ENCODE peak calls at places on chromosomes 5 and 9, in ten cellular contexts. One of them, this sample, is unnamed.

GRCh38 chr5:7608772-7609171 is 212.8 kb downstream of the ADCY2 start:
- DNase-seq in mesendoderm: no peak
- DNase-seq in effector memory CD4-positive, alpha-beta T cell: no peak
- DNase-seq in HepG2: no peak
- DNase-seq in colonic mucosa: no peak
- DNase-seq in neuronal stem cell: no peak
- DNase-seq in WERI-Rb-1: no peak
- DNase-seq in right lobe of liver: no peak
- DNase-seq in breast epithelium: no peak
- DNase-seq in lower lobe of right lung: no peak
- DNase-seq in this sample: no peak

GRCh38 chr9:73577867-73578266 is 426.2 kb downstream of the ANXA1 start:
- DNase-seq in lower lobe of right lung: no peak
- DNase-seq in breast epithelium: no peak
- DNase-seq in WERI-Rb-1: peak; percentile 34
- DNase-seq in HepG2: no peak
- DNase-seq in right lobe of liver: no peak
- DNase-seq in neuronal stem cell: no peak
- DNase-seq in colonic mucosa: no peak
- DNase-seq in effector memory CD4-positive, alpha-beta T cell: no peak
- DNase-seq in mesendoderm: no peak
- DNase-seq in this sample: peak; percentile 2

GRCh38 chr5:73834693-73835092 is 208.7 kb downstream of the ARHGEF28 start:
- DNase-seq in lower lobe of right lung: no peak
- DNase-seq in colonic mucosa: no peak
- DNase-seq in breast epithelium: no peak
- DNase-seq in WERI-Rb-1: no peak
- DNase-seq in HepG2: no peak
- DNase-seq in effector memory CD4-positive, alpha-beta T cell: no peak
- DNase-seq in mesendoderm: no peak
- DNase-seq in right lobe of liver: no peak
- DNase-seq in neuronal stem cell: no peak
- DNase-seq in this sample: no peak

GRCh38 chr5:132193165-132193694 is 34.4 kb downstream of the P4HA2 start:
- DNase-seq in WERI-Rb-1: no peak
- DNase-seq in right lobe of liver: no peak
- DNase-seq in mesendoderm: no peak
- DNase-seq in neuronal stem cell: no peak
- DNase-seq in breast epithelium: no peak
- DNase-seq in HepG2: no peak
- DNase-seq in lower lobe of right lung: no peak
- DNase-seq in colonic mucosa: no peak
- DNase-seq in effector memory CD4-positive, alpha-beta T cell: no peak
- DNase-seq in this sample: no peak

GRCh38 chr9:112473986-112474385 is 12.6 kb upstream of the KIAA1958 start:
- DNase-seq in HepG2: no peak
- DNase-seq in WERI-Rb-1: no peak
- DNase-seq in right lobe of liver: no peak
- DNase-seq in lower lobe of right lung: no peak
- DNase-seq in mesendoderm: no peak
- DNase-seq in neuronal stem cell: no peak
- DNase-seq in breast epithelium: no peak
- DNase-seq in colonic mucosa: no peak
- DNase-seq in effector memory CD4-positive, alpha-beta T cell: no peak
- DNase-seq in this sample: no peak

GRCh38 chr5:149268928-149269557 is 2.6 kb upstream of the AFAP1L1 start:
- DNase-seq in WERI-Rb-1: no peak
- DNase-seq in effector memory CD4-positive, alpha-beta T cell: no peak
- DNase-seq in breast epithelium: no peak
- DNase-seq in neuronal stem cell: peak; percentile 31
- DNase-seq in right lobe of liver: no peak
- DNase-seq in HepG2: peak; percentile 49
- DNase-seq in lower lobe of right lung: no peak
- DNase-seq in colonic mucosa: no peak
- DNase-seq in mesendoderm: peak; percentile 56
- DNase-seq in this sample: peak; percentile 60

GRCh38 chr5:171308453-171309275 is at the start of gene TLX3:
- DNase-seq in breast epithelium: no peak
- DNase-seq in neuronal stem cell: no peak
- DNase-seq in effector memory CD4-positive, alpha-beta T cell: no peak
- DNase-seq in colonic mucosa: no peak
- DNase-seq in WERI-Rb-1: no peak
- DNase-seq in mesendoderm: peak; percentile 95
- DNase-seq in lower lobe of right lung: no peak
- DNase-seq in right lobe of liver: no peak
- DNase-seq in HepG2: no peak
- DNase-seq in this sample: no peak

GRCh38 chr5:64315778-64316177 is 150.1 kb downstream of the RNF180 start:
- DNase-seq in neuronal stem cell: no peak
- DNase-seq in effector memory CD4-positive, alpha-beta T cell: no peak
- DNase-seq in WERI-Rb-1: no peak
- DNase-seq in HepG2: no peak
- DNase-seq in lower lobe of right lung: no peak
- DNase-seq in mesendoderm: no peak
- DNase-seq in right lobe of liver: no peak
- DNase-seq in colonic mucosa: no peak
- DNase-seq in breast epithelium: no peak
- DNase-seq in this sample: no peak

GRCh38 chr5:129079496-129079895 is 15.1 kb upstream of the ISOC1 start:
- DNase-seq in colonic mucosa: no peak
- DNase-seq in right lobe of liver: no peak
- DNase-seq in neuronal stem cell: no peak
- DNase-seq in effector memory CD4-positive, alpha-beta T cell: no peak
- DNase-seq in HepG2: no peak
- DNase-seq in lower lobe of right lung: no peak
- DNase-seq in WERI-Rb-1: no peak
- DNase-seq in breast epithelium: no peak
- DNase-seq in mesendoderm: no peak
- DNase-seq in this sample: no peak

GRCh38 chr9:95511232-95511951 is 5.4 kb downstream of the PTCH1 start:
- DNase-seq in WERI-Rb-1: peak; percentile 92
- DNase-seq in effector memory CD4-positive, alpha-beta T cell: no peak
- DNase-seq in breast epithelium: peak; percentile 54
- DNase-seq in right lobe of liver: no peak
- DNase-seq in HepG2: peak; percentile 48
- DNase-seq in mesendoderm: peak; percentile 96
- DNase-seq in colonic mucosa: peak; percentile 83
- DNase-seq in neuronal stem cell: no peak
- DNase-seq in lower lobe of right lung: peak; percentile 66
- DNase-seq in this sample: peak; percentile 59

GRCh38 chr5:108521011-108521700 is 139.3 kb upstream of the FBXL17 start:
- DNase-seq in lower lobe of right lung: no peak
- DNase-seq in colonic mucosa: no peak
- DNase-seq in HepG2: no peak
- DNase-seq in breast epithelium: no peak
- DNase-seq in right lobe of liver: no peak
- DNase-seq in effector memory CD4-positive, alpha-beta T cell: no peak
- DNase-seq in WERI-Rb-1: no peak
- DNase-seq in neuronal stem cell: no peak
- DNase-seq in mesendoderm: peak; percentile 79
- DNase-seq in this sample: no peak

GRCh38 chr5:127650022-127650421 is 1.1 kb downstream of the CTXN3 start:
- DNase-seq in WERI-Rb-1: no peak
- DNase-seq in lower lobe of right lung: no peak
- DNase-seq in HepG2: no peak
- DNase-seq in neuronal stem cell: peak; percentile 15
- DNase-seq in right lobe of liver: no peak
- DNase-seq in breast epithelium: no peak
- DNase-seq in colonic mucosa: no peak
- DNase-seq in mesendoderm: peak; percentile 6
- DNase-seq in effector memory CD4-positive, alpha-beta T cell: no peak
- DNase-seq in this sample: no peak

GRCh38 chr5:124628721-124629596 is 117.5 kb downstream of the ZNF608 start:
- DNase-seq in colonic mucosa: no peak
- DNase-seq in lower lobe of right lung: no peak
- DNase-seq in HepG2: peak; percentile 84
- DNase-seq in effector memory CD4-positive, alpha-beta T cell: no peak
- DNase-seq in WERI-Rb-1: no peak
- DNase-seq in breast epithelium: no peak
- DNase-seq in right lobe of liver: no peak
- DNase-seq in mesendoderm: peak; percentile 97
- DNase-seq in neuronal stem cell: no peak
- DNase-seq in this sample: peak; percentile 91

GRCh38 chr5:95620030-95620869 is at the start of gene GPR150:
- DNase-seq in mesendoderm: peak; percentile 57
- DNase-seq in WERI-Rb-1: peak; percentile 63
- DNase-seq in lower lobe of right lung: peak; percentile 79
- DNase-seq in colonic mucosa: peak; percentile 58
- DNase-seq in effector memory CD4-positive, alpha-beta T cell: peak; percentile 48
- DNase-seq in neuronal stem cell: peak; percentile 30
- DNase-seq in breast epithelium: no peak
- DNase-seq in HepG2: peak; percentile 15
- DNase-seq in right lobe of liver: peak; percentile 64
- DNase-seq in this sample: peak; percentile 25

GRCh38 chr5:16456103-16456832 is 9.3 kb downstream of the ZNF622 start:
- DNase-seq in neuronal stem cell: peak; percentile 76
- DNase-seq in mesendoderm: peak; percentile 88
- DNase-seq in effector memory CD4-positive, alpha-beta T cell: no peak
- DNase-seq in breast epithelium: no peak
- DNase-seq in HepG2: peak; percentile 48
- DNase-seq in WERI-Rb-1: no peak
- DNase-seq in right lobe of liver: no peak
- DNase-seq in lower lobe of right lung: peak; percentile 52
- DNase-seq in colonic mucosa: no peak
- DNase-seq in this sample: peak; percentile 74

GRCh38 chr9:12538842-12539584 is 154.2 kb upstream of the TYRP1 start:
- DNase-seq in breast epithelium: no peak
- DNase-seq in lower lobe of right lung: no peak
- DNase-seq in right lobe of liver: no peak
- DNase-seq in colonic mucosa: no peak
- DNase-seq in mesendoderm: no peak
- DNase-seq in HepG2: no peak
- DNase-seq in effector memory CD4-positive, alpha-beta T cell: no peak
- DNase-seq in neuronal stem cell: no peak
- DNase-seq in WERI-Rb-1: peak; percentile 8
- DNase-seq in this sample: no peak

GRCh38 chr5:131430794-131431193 is 166.9 kb downstream of the CDC42SE2 start:
- DNase-seq in effector memory CD4-positive, alpha-beta T cell: no peak
- DNase-seq in mesendoderm: no peak
- DNase-seq in HepG2: no peak
- DNase-seq in breast epithelium: no peak
- DNase-seq in right lobe of liver: no peak
- DNase-seq in colonic mucosa: no peak
- DNase-seq in WERI-Rb-1: no peak
- DNase-seq in neuronal stem cell: no peak
- DNase-seq in lower lobe of right lung: no peak
- DNase-seq in this sample: peak; percentile 11

GRCh38 chr9:93223241-93224180 is 39.6 kb downstream of the WNK2 start:
- DNase-seq in HepG2: no peak
- DNase-seq in breast epithelium: no peak
- DNase-seq in effector memory CD4-positive, alpha-beta T cell: no peak
- DNase-seq in colonic mucosa: peak; percentile 82
- DNase-seq in right lobe of liver: no peak
- DNase-seq in lower lobe of right lung: no peak
- DNase-seq in mesendoderm: no peak
- DNase-seq in neuronal stem cell: no peak
- DNase-seq in WERI-Rb-1: no peak
- DNase-seq in this sample: peak; percentile 63

GRCh38 chr5:173397531-173397930 is 69.3 kb upstream of the STC2 start:
- DNase-seq in effector memory CD4-positive, alpha-beta T cell: no peak
- DNase-seq in colonic mucosa: no peak
- DNase-seq in mesendoderm: no peak
- DNase-seq in neuronal stem cell: no peak
- DNase-seq in right lobe of liver: no peak
- DNase-seq in WERI-Rb-1: no peak
- DNase-seq in HepG2: no peak
- DNase-seq in lower lobe of right lung: no peak
- DNase-seq in breast epithelium: no peak
- DNase-seq in this sample: peak; percentile 48

GRCh38 chr9:129316281-129317030 is 138.4 kb upstream of the IER5L start:
- DNase-seq in effector memory CD4-positive, alpha-beta T cell: no peak
- DNase-seq in HepG2: no peak
- DNase-seq in lower lobe of right lung: no peak
- DNase-seq in breast epithelium: peak; percentile 36
- DNase-seq in right lobe of liver: no peak
- DNase-seq in WERI-Rb-1: no peak
- DNase-seq in mesendoderm: no peak
- DNase-seq in colonic mucosa: no peak
- DNase-seq in neuronal stem cell: no peak
- DNase-seq in this sample: no peak

GRCh38 chr5:76083555-76084495 is 642 bp downstream of the SV2C start:
- DNase-seq in effector memory CD4-positive, alpha-beta T cell: no peak
- DNase-seq in colonic mucosa: no peak
- DNase-seq in mesendoderm: peak; percentile 76
- DNase-seq in neuronal stem cell: peak; percentile 46
- DNase-seq in breast epithelium: no peak
- DNase-seq in lower lobe of right lung: no peak
- DNase-seq in right lobe of liver: no peak
- DNase-seq in HepG2: no peak
- DNase-seq in WERI-Rb-1: peak; percentile 29
- DNase-seq in this sample: no peak

GRCh38 chr5:52945040-52945439 is 44.1 kb upstream of the ITGA2 start:
- DNase-seq in colonic mucosa: no peak
- DNase-seq in right lobe of liver: no peak
- DNase-seq in WERI-Rb-1: no peak
- DNase-seq in lower lobe of right lung: no peak
- DNase-seq in HepG2: no peak
- DNase-seq in breast epithelium: no peak
- DNase-seq in mesendoderm: no peak
- DNase-seq in neuronal stem cell: no peak
- DNase-seq in effector memory CD4-positive, alpha-beta T cell: no peak
- DNase-seq in this sample: no peak
- H3K4me3 ChIP-seq in colonic mucosa: no peak overlapping the region
- H3K4me3 ChIP-seq in right lobe of liver: no peak overlapping the region
- H3K4me3 ChIP-seq in WERI-Rb-1: no peak overlapping the region
- H3K4me3 ChIP-seq in lower lobe of right lung: peak overlapping the region; percentile 34
- H3K4me3 ChIP-seq in HepG2: no peak overlapping the region
- H3K4me3 ChIP-seq in breast epithelium: peak overlapping the region; percentile 56
- H3K4me3 ChIP-seq in mesendoderm: no peak overlapping the region
- H3K4me3 ChIP-seq in neuronal stem cell: no peak overlapping the region
- H3K4me3 ChIP-seq in effector memory CD4-positive, alpha-beta T cell: no peak overlapping the region
- H3K4me3 ChIP-seq in this sample: peak overlapping the region; percentile 42

GRCh38 chr9:77647659-77648457 is at the start of gene GNA14:
- DNase-seq in colonic mucosa: peak; percentile 66
- DNase-seq in WERI-Rb-1: peak; percentile 46
- DNase-seq in mesendoderm: peak; percentile 70
- DNase-seq in right lobe of liver: peak; percentile 30
- DNase-seq in effector memory CD4-positive, alpha-beta T cell: no peak
- DNase-seq in breast epithelium: no peak
- DNase-seq in neuronal stem cell: peak; percentile 24
- DNase-seq in lower lobe of right lung: no peak
- DNase-seq in HepG2: no peak
- DNase-seq in this sample: peak; percentile 14
- H3K4me3 ChIP-seq in colonic mucosa: peak within 1 kb of the TSS; percentile 46
- H3K4me3 ChIP-seq in WERI-Rb-1: peak within 1 kb of the TSS; percentile 35
- H3K4me3 ChIP-seq in mesendoderm: peak within 1 kb of the TSS; percentile 56
- H3K4me3 ChIP-seq in right lobe of liver: peak within 1 kb of the TSS; percentile 51
- H3K4me3 ChIP-seq in effector memory CD4-positive, alpha-beta T cell: peak within 1 kb of the TSS; percentile 29
- H3K4me3 ChIP-seq in breast epithelium: peak within 1 kb of the TSS; percentile 73
- H3K4me3 ChIP-seq in neuronal stem cell: peak within 1 kb of the TSS; percentile 69
- H3K4me3 ChIP-seq in lower lobe of right lung: peak within 1 kb of the TSS; percentile 69
- H3K4me3 ChIP-seq in HepG2: peak within 1 kb of the TSS; percentile 67
- H3K4me3 ChIP-seq in this sample: peak within 1 kb of the TSS; percentile 47

GRCh38 chr9:126721531-126722098 is 83.2 kb upstream of the ZBTB43 start:
- DNase-seq in effector memory CD4-positive, alpha-beta T cell: no peak
- DNase-seq in colonic mucosa: no peak
- DNase-seq in right lobe of liver: no peak
- DNase-seq in lower lobe of right lung: no peak
- DNase-seq in mesendoderm: no peak
- DNase-seq in HepG2: no peak
- DNase-seq in neuronal stem cell: no peak
- DNase-seq in WERI-Rb-1: no peak
- DNase-seq in breast epithelium: no peak
- DNase-seq in this sample: no peak
- H3K4me3 ChIP-seq in effector memory CD4-positive, alpha-beta T cell: peak overlapping the region; percentile 84
- H3K4me3 ChIP-seq in colonic mucosa: no peak overlapping the region
- H3K4me3 ChIP-seq in right lobe of liver: no peak overlapping the region
- H3K4me3 ChIP-seq in lower lobe of right lung: peak overlapping the region; percentile 73
- H3K4me3 ChIP-seq in mesendoderm: no peak overlapping the region
- H3K4me3 ChIP-seq in HepG2: peak overlapping the region; percentile 72
- H3K4me3 ChIP-seq in neuronal stem cell: no peak overlapping the region
- H3K4me3 ChIP-seq in WERI-Rb-1: peak overlapping the region; percentile 85
- H3K4me3 ChIP-seq in breast epithelium: peak overlapping the region; percentile 79
- H3K4me3 ChIP-seq in this sample: no peak overlapping the region

GRCh38 chr5:158884827-158885512 is 214.7 kb downstream of the EBF1 start:
- DNase-seq in effector memory CD4-positive, alpha-beta T cell: no peak
- DNase-seq in WERI-Rb-1: no peak
- DNase-seq in neuronal stem cell: no peak
- DNase-seq in right lobe of liver: no peak
- DNase-seq in colonic mucosa: no peak
- DNase-seq in breast epithelium: no peak
- DNase-seq in mesendoderm: no peak
- DNase-seq in HepG2: no peak
- DNase-seq in lower lobe of right lung: no peak
- DNase-seq in this sample: no peak
- H3K4me3 ChIP-seq in effector memory CD4-positive, alpha-beta T cell: no peak overlapping the region
- H3K4me3 ChIP-seq in WERI-Rb-1: no peak overlapping the region
- H3K4me3 ChIP-seq in neuronal stem cell: no peak overlapping the region
- H3K4me3 ChIP-seq in right lobe of liver: no peak overlapping the region
- H3K4me3 ChIP-seq in colonic mucosa: no peak overlapping the region
- H3K4me3 ChIP-seq in breast epithelium: no peak overlapping the region
- H3K4me3 ChIP-seq in mesendoderm: no peak overlapping the region
- H3K4me3 ChIP-seq in HepG2: no peak overlapping the region
- H3K4me3 ChIP-seq in lower lobe of right lung: no peak overlapping the region
- H3K4me3 ChIP-seq in this sample: no peak overlapping the region

This sample was measured in AG10803.